ENCODE peak calls at places on chromosomes 1 and 21, in four cellular contexts. One of them, this sample, is unnamed.

GRCh38 chr1:226659641-226660040 is 79.4 kb downstream of the ITPKB start:
- DNase-seq in Karpas-422: no peak
- DNase-seq in colonic mucosa: no peak
- DNase-seq in fibroblast of lung: no peak
- DNase-seq in this sample: peak

GRCh38 chr1:232510367-232511110 is 119.4 kb downstream of the SIPA1L2 start:
- DNase-seq in colonic mucosa: no peak
- DNase-seq in fibroblast of lung: no peak
- DNase-seq in Karpas-422: no peak
- DNase-seq in this sample: no peak

GRCh38 chr1:13813398-13814012 is 113.5 kb downstream of the PRDM2 start:
- DNase-seq in Karpas-422: peak
- DNase-seq in fibroblast of lung: no peak
- DNase-seq in colonic mucosa: no peak
- DNase-seq in this sample: no peak

GRCh38 chr1:220922951-220923350 is 43.7 kb downstream of the HLX start:
- DNase-seq in Karpas-422: no peak
- DNase-seq in colonic mucosa: no peak
- DNase-seq in fibroblast of lung: no peak
- DNase-seq in this sample: no peak

GRCh38 chr21:26840912-26841311 is 4.3 kb downstream of the ADAMTS1 start:
- DNase-seq in Karpas-422: no peak
- DNase-seq in fibroblast of lung: peak
- DNase-seq in colonic mucosa: no peak
- DNase-seq in this sample: no peak

GRCh38 chr1:199608414-199608813 is 419.1 kb upstream of the NR5A2 start:
- DNase-seq in Karpas-422: no peak
- DNase-seq in colonic mucosa: no peak
- DNase-seq in fibroblast of lung: no peak
- DNase-seq in this sample: no peak

GRCh38 chr1:188364927-188365449 is 1536.2 kb downstream of the PLA2G4A start:
- DNase-seq in colonic mucosa: no peak
- DNase-seq in fibroblast of lung: no peak
- DNase-seq in Karpas-422: no peak
- DNase-seq in this sample: no peak

GRCh38 chr1:241838831-241839365 is 9.1 kb upstream of the EXO1 start:
- DNase-seq in colonic mucosa: no peak
- DNase-seq in Karpas-422: no peak
- DNase-seq in fibroblast of lung: no peak
- DNase-seq in this sample: no peak

GRCh38 chr1:218430802-218431201 is 85.7 kb downstream of the TGFB2 start:
- DNase-seq in fibroblast of lung: peak
- DNase-seq in colonic mucosa: no peak
- DNase-seq in Karpas-422: no peak
- DNase-seq in this sample: no peak

GRCh38 chr1:155942578-155943141 is 1.2 kb downstream of the RXFP4 start:
- DNase-seq in fibroblast of lung: no peak
- DNase-seq in Karpas-422: peak
- DNase-seq in colonic mucosa: peak
- DNase-seq in this sample: no peak

GRCh38 chr1:30880631-30881155 is 27.9 kb downstream of the SDC3 start:
- DNase-seq in Karpas-422: peak
- DNase-seq in fibroblast of lung: no peak
- DNase-seq in colonic mucosa: no peak
- DNase-seq in this sample: no peak

GRCh38 chr1:199403421-199404116 is 623.9 kb upstream of the NR5A2 start:
- DNase-seq in fibroblast of lung: peak
- DNase-seq in Karpas-422: peak
- DNase-seq in colonic mucosa: no peak
- DNase-seq in this sample: no peak

GRCh38 chr1:156082111-156083091 is at the start of gene MEX3A:
- DNase-seq in colonic mucosa: peak
- DNase-seq in Karpas-422: peak
- DNase-seq in fibroblast of lung: peak
- DNase-seq in this sample: peak

GRCh38 chr1:155002479-155003226 is at the start of gene ZBTB7B:
- DNase-seq in colonic mucosa: peak
- DNase-seq in Karpas-422: peak
- DNase-seq in fibroblast of lung: peak
- DNase-seq in this sample: peak

GRCh38 chr21:35311985-35312384 is 262.9 kb upstream of the RUNX1 start:
- DNase-seq in colonic mucosa: no peak
- DNase-seq in fibroblast of lung: no peak
- DNase-seq in Karpas-422: no peak
- DNase-seq in this sample: no peak

GRCh38 chr1:75673885-75674284 is 50.6 kb upstream of the ACADM start:
- DNase-seq in fibroblast of lung: no peak
- DNase-seq in Karpas-422: no peak
- DNase-seq in colonic mucosa: no peak
- DNase-seq in this sample: no peak

GRCh38 chr1:69787151-69787550 is 219.4 kb downstream of the LRRC7 start:
- DNase-seq in fibroblast of lung: no peak
- DNase-seq in colonic mucosa: no peak
- DNase-seq in Karpas-422: no peak
- DNase-seq in this sample: no peak

GRCh38 chr21:44866780-44867179 is 6.7 kb downstream of the PTTG1IP start:
- DNase-seq in fibroblast of lung: peak
- DNase-seq in Karpas-422: no peak
- DNase-seq in colonic mucosa: no peak
- DNase-seq in this sample: no peak

GRCh38 chr1:187680823-187681222 is 852.1 kb downstream of the PLA2G4A start:
- DNase-seq in Karpas-422: no peak
- DNase-seq in fibroblast of lung: peak
- DNase-seq in colonic mucosa: no peak
- DNase-seq in this sample: no peak

GRCh38 chr1:153587314-153587713 is 21.7 kb upstream of the S100A2 start:
- DNase-seq in colonic mucosa: no peak
- DNase-seq in fibroblast of lung: no peak
- DNase-seq in Karpas-422: no peak
- DNase-seq in this sample: peak

GRCh38 chr1:53754484-53755312 is 15.7 kb upstream of the GLIS1 start:
- DNase-seq in Karpas-422: peak
- DNase-seq in colonic mucosa: peak
- DNase-seq in fibroblast of lung: peak
- DNase-seq in this sample: no peak

GRCh38 chr1:21624577-21625389 is 44.4 kb downstream of the RAP1GAP start:
- DNase-seq in Karpas-422: no peak
- DNase-seq in colonic mucosa: no peak
- DNase-seq in fibroblast of lung: no peak
- DNase-seq in this sample: no peak

GRCh38 chr1:21126324-21126723 is 50.4 kb downstream of the EIF4G3 start:
- DNase-seq in fibroblast of lung: no peak
- DNase-seq in Karpas-422: no peak
- DNase-seq in colonic mucosa: peak
- DNase-seq in this sample: no peak

GRCh38 chr21:37658994-37659458 is 257.2 kb downstream of the KCNJ6 start:
- DNase-seq in colonic mucosa: no peak
- DNase-seq in fibroblast of lung: peak
- DNase-seq in Karpas-422: no peak
- DNase-seq in this sample: peak

GRCh38 chr1:178628637-178629548 is 96.2 kb upstream of the RALGPS2 start:
- DNase-seq in fibroblast of lung: peak
- DNase-seq in Karpas-422: no peak
- DNase-seq in colonic mucosa: no peak
- DNase-seq in this sample: no peak

GRCh38 chr1:208245185-208245705 is 1.1 kb upstream of the PLXNA2 start:
- DNase-seq in Karpas-422: peak
- DNase-seq in colonic mucosa: peak
- DNase-seq in fibroblast of lung: peak
- DNase-seq in this sample: peak
- H3K9ac ChIP-seq in Karpas-422: no peak
- H3K9ac ChIP-seq in colonic mucosa: peak
- H3K9ac ChIP-seq in fibroblast of lung: no peak
- H3K9ac ChIP-seq in this sample: no peak

DNA sequence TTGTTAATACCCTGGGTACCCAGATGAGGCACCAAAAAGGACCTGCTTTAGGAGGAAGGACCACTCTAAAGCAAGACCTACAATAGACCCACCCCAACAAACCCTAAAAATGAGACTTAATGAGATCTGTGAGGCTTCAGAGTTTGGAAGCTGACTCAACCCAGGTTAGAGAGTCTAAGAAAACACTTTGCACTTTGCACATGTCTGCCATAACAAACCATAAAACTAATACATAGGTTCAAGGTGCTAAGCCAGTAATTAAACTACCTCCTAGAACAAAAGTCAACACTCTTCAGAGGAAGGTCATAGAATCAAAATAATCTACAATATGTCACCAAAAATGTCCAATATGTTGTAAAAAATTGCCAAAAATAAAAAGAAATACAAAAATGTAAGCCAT is 124.7 kb upstream of the C1orf21 start:
- DNase-seq in Karpas-422: no peak
- DNase-seq in fibroblast of lung: no peak
- DNase-seq in colonic mucosa: no peak
- DNase-seq in this sample: no peak
- H3K9ac ChIP-seq in Karpas-422: no peak
- H3K9ac ChIP-seq in fibroblast of lung: no peak
- H3K9ac ChIP-seq in colonic mucosa: no peak
- H3K9ac ChIP-seq in this sample: no peak

GRCh38 chr1:245622332-245623014 is 467.7 kb downstream of the KIF26B start:
- DNase-seq in Karpas-422: no peak
- DNase-seq in fibroblast of lung: no peak
- DNase-seq in colonic mucosa: no peak
- DNase-seq in this sample: no peak

DNA sequence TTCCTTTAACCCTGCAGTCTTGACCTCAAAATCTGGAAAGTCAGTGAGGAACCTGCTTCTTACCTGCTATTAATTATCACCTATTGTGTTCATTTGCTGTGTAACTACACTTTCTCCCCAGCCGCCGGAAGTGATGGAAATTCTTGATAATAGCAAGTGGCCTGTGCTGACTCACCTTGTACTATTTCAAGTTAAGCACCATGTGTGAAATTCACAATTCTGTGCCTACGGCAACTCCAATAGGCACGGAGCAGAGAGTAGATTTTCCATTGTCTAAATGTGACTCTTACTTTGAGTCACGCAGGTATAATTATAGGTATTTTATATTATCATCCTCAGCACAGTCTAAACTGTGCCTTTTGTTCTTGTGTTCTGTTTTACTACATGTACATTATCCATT is 466.8 kb downstream of the KIF26B start:
- DNase-seq in colonic mucosa: no peak
- DNase-seq in fibroblast of lung: peak
- DNase-seq in Karpas-422: no peak
- DNase-seq in this sample: no peak
- H3K9ac ChIP-seq in colonic mucosa: no peak
- H3K9ac ChIP-seq in fibroblast of lung: no peak
- H3K9ac ChIP-seq in Karpas-422: no peak
- H3K9ac ChIP-seq in this sample: no peak

DNA sequence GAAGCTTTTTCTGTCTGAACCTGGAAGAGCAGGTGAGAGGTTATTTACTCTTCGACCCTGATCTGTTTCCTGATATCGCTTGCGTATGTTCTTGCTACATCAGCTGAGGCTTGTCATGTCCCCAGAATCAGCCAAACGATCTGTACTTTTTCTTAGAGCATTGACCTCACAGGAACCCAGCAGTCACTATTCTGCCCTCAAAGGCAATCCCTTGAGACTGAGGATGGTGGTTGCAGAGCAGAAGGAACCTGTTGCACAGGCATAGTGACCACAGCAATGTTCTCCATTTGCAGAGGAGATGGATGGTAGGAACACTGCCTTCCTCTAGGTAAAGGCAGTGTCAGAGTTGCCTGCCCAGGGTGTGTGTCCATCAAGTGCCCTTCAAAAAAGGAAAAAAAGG is 11.3 kb upstream of the LACTBL1 start:
- DNase-seq in colonic mucosa: no peak
- DNase-seq in fibroblast of lung: no peak
- DNase-seq in Karpas-422: no peak
- DNase-seq in this sample: no peak
- H3K9ac ChIP-seq in colonic mucosa: no peak
- H3K9ac ChIP-seq in fibroblast of lung: no peak
- H3K9ac ChIP-seq in Karpas-422: no peak
- H3K9ac ChIP-seq in this sample: no peak

DNA sequence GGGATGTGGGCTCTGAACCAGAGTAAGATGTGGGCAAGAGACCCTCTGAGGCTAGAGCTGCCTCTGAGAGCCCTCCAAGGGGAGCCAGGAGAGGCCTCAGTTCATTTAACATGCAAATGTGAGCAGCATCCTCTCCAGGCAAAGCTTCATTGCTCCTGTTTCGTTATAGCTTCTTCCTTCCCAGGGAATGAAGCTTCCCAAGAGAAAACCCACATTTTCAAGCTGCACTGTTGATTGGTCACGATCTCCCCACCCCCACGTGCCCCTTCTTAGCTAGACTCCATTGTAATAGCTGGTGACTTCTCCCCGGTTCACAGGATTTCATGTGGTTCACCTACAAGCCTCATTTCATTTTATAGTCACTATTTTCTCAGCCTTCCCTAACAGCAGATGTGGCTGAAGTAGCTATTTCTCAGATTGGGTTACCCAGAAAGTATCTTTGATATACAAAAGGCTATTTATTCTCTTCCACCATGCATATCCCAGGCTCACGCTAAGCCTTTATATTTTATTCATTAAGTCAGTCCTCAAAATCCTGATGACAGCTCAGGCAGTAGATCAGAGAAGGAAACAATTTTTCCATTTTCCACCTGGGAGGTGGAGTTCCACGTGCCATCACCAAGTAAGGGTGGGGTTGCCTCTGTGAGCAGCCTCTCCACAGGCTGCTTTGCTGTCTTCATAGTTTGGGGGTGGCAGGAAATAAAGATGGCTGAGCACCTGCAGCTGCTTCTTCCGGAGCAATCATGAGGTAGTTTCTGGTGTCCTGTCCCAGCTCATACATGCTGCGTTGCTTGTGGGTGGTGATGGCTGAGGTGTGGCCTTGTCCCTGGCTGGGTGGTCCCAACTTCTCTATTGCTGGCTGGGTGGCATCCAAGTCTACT is 178.3 kb upstream of the RAB4A start:
- DNase-seq in fibroblast of lung: no peak
- DNase-seq in Karpas-422: no peak
- DNase-seq in colonic mucosa: no peak
- DNase-seq in this sample: no peak
- H3K9ac ChIP-seq in fibroblast of lung: no peak
- H3K9ac ChIP-seq in Karpas-422: no peak
- H3K9ac ChIP-seq in colonic mucosa: no peak
- H3K9ac ChIP-seq in this sample: no peak

DNA sequence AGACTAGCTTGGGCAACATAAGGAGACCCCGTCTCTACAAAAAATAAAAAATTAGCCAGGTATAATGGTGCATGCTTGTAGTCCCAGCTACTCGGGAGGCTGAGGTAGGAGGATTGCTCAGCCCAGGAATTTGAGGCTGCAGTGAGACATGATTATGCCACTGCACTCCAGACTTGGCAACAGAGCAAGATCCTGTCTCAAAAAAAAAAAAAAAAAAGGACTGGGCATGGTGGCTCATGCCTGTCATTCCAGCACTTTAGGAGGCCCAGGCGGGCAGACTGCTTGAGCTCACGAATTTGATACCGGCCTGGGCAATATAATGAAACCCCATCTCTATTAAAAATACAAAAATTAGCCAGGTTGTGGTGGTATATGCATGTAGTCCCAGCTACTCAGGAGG is 47.3 kb upstream of the BCL10 start:
- DNase-seq in colonic mucosa: no peak
- DNase-seq in Karpas-422: no peak
- DNase-seq in fibroblast of lung: no peak
- DNase-seq in this sample: no peak
- H3K9ac ChIP-seq in colonic mucosa: no peak
- H3K9ac ChIP-seq in Karpas-422: no peak
- H3K9ac ChIP-seq in fibroblast of lung: no peak
- H3K9ac ChIP-seq in this sample: no peak

GRCh38 chr1:214447557-214447871 is 103.9 kb downstream of the PTPN14 start:
- DNase-seq in Karpas-422: no peak
- DNase-seq in fibroblast of lung: peak
- DNase-seq in colonic mucosa: no peak
- DNase-seq in this sample: no peak
- H3K9ac ChIP-seq in Karpas-422: peak
- H3K9ac ChIP-seq in fibroblast of lung: no peak
- H3K9ac ChIP-seq in colonic mucosa: no peak
- H3K9ac ChIP-seq in this sample: no peak